ENCODE peak calls at places on chromosome 10, in six cellular contexts. H, R, C, T, B and X are unnamed samples.

GRCh38 chr10:33248638-33249037 is 85.8 kb downstream of the NRP1 start:
- DNase-seq in H (peak), R (no peak), C (peak), T (no peak), B (peak), X (no peak)

GRCh38 chr10:48946891-48947500 is 7.4 kb upstream of the LRRC18 start:
- DNase-seq in H (peak), R (no peak), C (peak), T (no peak), B (no peak), X (no peak)

GRCh38 chr10:97618733-97619132 is 14.6 kb downstream of the MORN4 start:
- DNase-seq in H (no peak), R (no peak), C (no peak), T (no peak), B (no peak), X (no peak)

GRCh38 chr10:26790596-26790995 is 70.2 kb downstream of the ABI1 start:
- DNase-seq in H (no peak), R (no peak), C (peak), T (no peak), B (peak), X (no peak)

GRCh38 chr10:92834331-92834730 is 14.0 kb upstream of the EXOC6 start:
- DNase-seq in H (no peak), R (no peak), C (no peak), T (no peak), B (no peak), X (no peak)

GRCh38 chr10:6108631-6109443 is 20.0 kb downstream of the RBM17 start:
- DNase-seq in H (peak), R (no peak), C (peak), T (peak), B (peak), X (no peak)

GRCh38 chr10:127278001-127278400 is 81.6 kb upstream of the INSYN2A start:
- DNase-seq in H (peak), R (no peak), C (peak), T (no peak), B (no peak), X (peak)

GRCh38 chr10:70458329-70459060 is 17.0 kb upstream of the NODAL start:
- DNase-seq in H (peak), R (peak), C (peak), T (peak), B (peak), X (no peak)

GRCh38 chr10:98332623-98333269 is 64.8 kb upstream of the LOXL4 start:
- DNase-seq in H (no peak), R (peak), C (no peak), T (no peak), B (no peak), X (peak)

GRCh38 chr10:36634916-36635315 is 490.5 kb upstream of the ANKRD30A start:
- DNase-seq in H (peak), R (no peak), C (peak), T (no peak), B (peak), X (no peak)

GRCh38 chr10:132926070-132926469 is 16.3 kb downstream of the CFAP46 start:
- DNase-seq in H (no peak), R (no peak), C (no peak), T (no peak), B (no peak), X (no peak)

GRCh38 chr10:121655254-121656142 is 57.3 kb upstream of the FGFR2 start:
- DNase-seq in H (no peak), R (peak), C (no peak), T (no peak), B (no peak), X (peak)

GRCh38 chr10:32378371-32379301 is 31.7 kb upstream of the EPC1 start:
- DNase-seq in H (peak), R (peak), C (peak), T (peak), B (peak), X (peak)

GRCh38 chr10:100364735-100365391 is 17.8 kb downstream of the SCD start:
- DNase-seq in H (peak), R (peak), C (peak), T (no peak), B (peak), X (peak)

GRCh38 chr10:5089869-5090268 is 4.3 kb upstream of the AKR1C3 start:
- DNase-seq in H (peak), R (no peak), C (peak), T (peak), B (peak), X (peak)

GRCh38 chr10:123772645-123773508 is 106.7 kb downstream of the GPR26 start:
- DNase-seq in H (no peak), R (no peak), C (no peak), T (no peak), B (no peak), X (no peak)

GRCh38 chr10:110803830-110804338 is 67.8 kb upstream of the PDCD4 start:
- DNase-seq in H (peak), R (peak), C (peak), T (peak), B (peak), X (no peak)

GRCh38 chr10:52226448-52226847 is 87.6 kb upstream of the DKK1 start:
- DNase-seq in H (peak), R (no peak), C (peak), T (no peak), B (no peak), X (no peak)

GRCh38 chr10:100509241-100509640 is 10.4 kb downstream of the SEC31B start:
- DNase-seq in H (peak), R (no peak), C (no peak), T (no peak), B (no peak), X (no peak)

GRCh38 chr10:5234106-5234877 is 37.7 kb downstream of the AKR1C4 start:
- DNase-seq in H (peak), R (no peak), C (no peak), T (no peak), B (peak), X (peak)

GRCh38 chr10:5364916-5365434 is at the start of gene UCN3:
- DNase-seq in H (no peak), R (no peak), C (no peak), T (no peak), B (no peak), X (no peak)

GRCh38 chr10:62033108-62033507 is 131.6 kb downstream of the ARID5B start:
- DNase-seq in H (no peak), R (no peak), C (no peak), T (no peak), B (no peak), X (no peak)

GRCh38 chr10:110531687-110532086 is 34.0 kb downstream of the DUSP5 start:
- DNase-seq in H (no peak), R (no peak), C (no peak), T (no peak), B (no peak), X (no peak)

GRCh38 chr10:44979281-44980181 is 922 bp upstream of the DEPP1 start:
- DNase-seq in H (no peak), R (no peak), C (no peak), T (no peak), B (no peak), X (no peak)
- H3K4me3 ChIP-seq in H (no peak), R (no peak), C (no peak), T (no peak), B (no peak), X (no peak)

DNA sequence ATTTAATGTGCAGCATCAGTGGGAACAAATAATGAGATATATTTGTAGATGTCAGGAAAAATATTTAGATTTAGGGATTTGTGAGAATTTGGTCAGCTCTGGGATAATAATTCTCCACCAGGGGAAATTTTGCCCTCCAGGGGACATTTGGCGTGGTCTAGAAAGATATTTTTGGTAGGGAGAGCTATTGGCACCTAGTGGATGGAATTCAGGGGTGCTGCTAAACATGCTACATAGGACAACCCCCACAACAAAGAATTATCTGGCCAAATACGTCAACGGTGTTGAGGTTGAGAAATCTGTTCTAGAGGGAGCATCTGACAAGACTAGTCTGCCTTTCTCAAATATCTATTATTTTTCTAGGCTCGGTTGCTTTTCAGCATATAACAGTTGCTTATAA is 2.1 kb downstream of the ADK start:
- DNase-seq in H (peak), R (no peak), C (peak), T (peak), B (peak), X (no peak)
- TF ChIP-seq CTCF in H (peak), R (peak), C (peak), T (peak), B (peak), X (no peak)

GRCh38 chr10:76388321-76388720 is 956.9 kb downstream of the LRMDA start:
- DNase-seq in H (no peak), R (no peak), C (peak), T (no peak), B (no peak), X (no peak)

GRCh38 chr10:76382381-76382851 is 951.0 kb downstream of the LRMDA start:
- DNase-seq in H (peak), R (no peak), C (peak), T (no peak), B (no peak), X (no peak)
- H3K4me3 ChIP-seq in H (no peak), R (no peak), C (no peak), T (no peak), B (no peak), X (no peak)

GRCh38 chr10:29947701-29948060 is 111.7 kb downstream of the JCAD start:
- DNase-seq in H (no peak), R (no peak), C (no peak), T (peak), B (no peak), X (no peak)
- TF ChIP-seq CTCF in H (no peak), R (no peak), C (no peak), T (no peak), B (no peak), X (no peak)

DNA sequence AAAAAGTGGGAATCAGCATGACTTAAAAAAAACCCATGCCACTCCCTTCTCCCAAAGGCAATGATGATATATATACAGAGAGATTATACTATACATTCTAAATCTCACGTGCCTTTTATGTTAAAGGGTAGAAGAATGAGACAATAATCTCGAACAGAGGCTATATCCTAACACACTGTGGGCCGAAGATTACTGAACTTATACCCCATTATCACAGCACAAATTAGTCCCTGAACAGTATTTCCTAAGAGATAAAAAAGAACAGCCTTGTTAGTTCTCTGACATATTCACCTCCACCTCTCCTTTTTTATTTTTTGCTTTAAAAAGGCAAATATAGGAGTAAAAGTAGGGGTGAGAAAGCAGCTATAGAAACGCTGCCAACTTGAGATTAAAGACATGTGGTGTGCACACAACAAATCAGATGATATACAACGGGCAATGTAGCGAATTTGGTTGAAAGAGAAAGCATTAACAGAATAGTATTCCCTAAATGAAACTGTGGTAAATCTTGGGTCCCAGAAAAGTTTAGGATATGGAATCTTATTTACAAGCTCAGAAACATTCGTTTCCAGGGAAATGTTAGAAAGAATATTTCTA is 69.6 kb downstream of the JMJD1C start:
- DNase-seq in H (peak), R (no peak), C (no peak), T (no peak), B (peak), X (no peak)
- H3K4me3 ChIP-seq in H (no peak), R (no peak), C (peak), T (no peak), B (peak), X (no peak)